ENCODE peak calls at places on chromosome 5, in six cellular contexts. X is astrocyte of the cerebellum, N is cardiac fibroblast, D is transverse colon, K is DND-41, F is ovary. Q is an unnamed sample.

GRCh38 chr5:107468286-107468685 is 202.5 kb downstream of the EFNA5 start:
- DNase-seq in X (no peak), N (no peak), F (no peak), K (no peak), D (no peak), Q (no peak)

GRCh38 chr5:60340965-60341471 is 358.9 kb downstream of the DEPDC1B start:
- DNase-seq in D (no peak), F (no peak), X (peak), K (no peak), N (no peak), Q (peak)

GRCh38 chr5:89951876-89952275 is 457.7 kb downstream of the CETN3 start:
- DNase-seq in D (no peak), F (no peak), N (no peak), X (no peak), K (no peak), Q (no peak)

GRCh38 chr5:112142769-112143270 is 276.3 kb downstream of the EPB41L4A start:
- DNase-seq in X (no peak), D (no peak), N (peak), F (no peak), K (no peak), Q (peak)

GRCh38 chr5:173592050-173592669 is 24.3 kb downstream of the BOD1 start:
- DNase-seq in F (no peak), K (peak), X (no peak), N (no peak), D (no peak), Q (no peak)

GRCh38 chr5:65539827-65540226 is 23.1 kb downstream of the CENPK start:
- DNase-seq in X (no peak), D (no peak), F (no peak), K (no peak), N (no peak), Q (no peak)

GRCh38 chr5:74686962-74687751 is 2.1 kb downstream of the HEXB start:
- DNase-seq in K (no peak), N (no peak), X (no peak), F (no peak), D (no peak), Q (no peak)

GRCh38 chr5:13865317-13865716 is 79.2 kb downstream of the DNAH5 start:
- DNase-seq in F (no peak), K (no peak), N (no peak), D (no peak), X (no peak), Q (peak)

GRCh38 chr5:132251220-132251725 is 6.2 kb upstream of the PDLIM4 start:
- DNase-seq in K (no peak), N (no peak), F (no peak), D (peak), X (no peak), Q (no peak)

GRCh38 chr5:6831678-6832077 is 118.4 kb downstream of the TENT4A start:
- DNase-seq in X (no peak), F (no peak), D (no peak), N (no peak), K (no peak), Q (no peak)
- TF ChIP-seq CTCF in X (no peak), F (no peak), D (no peak), N (no peak), K (no peak), Q (no peak)

GRCh38 chr5:38846379-38846967 is 661 bp downstream of the OSMR start:
- DNase-seq in F (peak), K (no peak), N (no peak), X (no peak), D (no peak), Q (no peak)

GRCh38 chr5:38843665-38844064 is 2.1 kb upstream of the OSMR start:
- DNase-seq in F (no peak), D (no peak), N (no peak), X (no peak), K (no peak), Q (no peak)

GRCh38 chr5:38847549-38848341 is 1.9 kb downstream of the OSMR start:
- DNase-seq in D (no peak), X (no peak), K (no peak), F (no peak), N (peak), Q (no peak)

GRCh38 chr5:38848637-38849036 is 2.8 kb downstream of the OSMR start:
- DNase-seq in K (no peak), X (no peak), D (no peak), N (no peak), F (no peak), Q (no peak)

DNA sequence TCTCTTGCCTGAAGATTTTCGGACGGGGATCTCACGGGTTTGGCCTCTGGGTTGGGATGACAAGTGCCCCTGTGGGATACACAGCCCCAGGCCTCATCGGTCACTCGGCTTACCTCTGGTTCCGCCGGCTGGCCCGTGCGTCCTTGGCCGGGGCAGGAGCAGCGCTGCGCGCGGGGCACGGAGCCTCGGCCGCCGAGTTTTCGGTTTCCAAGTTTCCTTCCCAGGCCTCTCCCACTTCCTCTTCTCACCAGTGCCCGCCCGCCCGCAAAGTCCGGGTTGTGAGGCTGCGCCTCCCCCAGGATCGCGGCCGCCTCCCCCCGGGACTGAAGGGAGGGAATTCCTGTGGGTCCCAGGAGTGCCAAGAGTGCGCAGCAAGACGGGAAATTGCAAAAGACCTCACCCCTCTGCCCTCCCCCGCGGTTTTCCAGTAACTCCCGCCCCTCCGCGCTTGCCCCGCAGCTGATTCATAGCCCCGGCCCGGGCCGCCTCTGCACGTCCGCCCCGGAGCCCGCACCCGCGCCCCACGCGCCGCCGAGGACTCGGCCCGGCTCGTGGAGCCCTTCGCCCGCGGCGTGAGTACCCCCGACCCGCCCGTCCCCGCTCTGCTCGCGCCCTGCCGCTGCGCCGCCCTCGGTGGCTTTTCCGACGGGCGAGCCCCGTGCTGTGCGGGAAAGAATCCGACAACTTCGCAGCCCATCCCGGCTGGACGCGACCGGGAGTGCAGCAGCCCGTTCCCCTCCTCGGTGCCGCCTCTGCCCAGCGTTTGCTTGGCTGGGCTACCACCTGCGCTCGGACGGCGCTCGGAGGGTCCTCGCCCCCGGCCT is at the start of gene OSMR:
- DNase-seq in D (peak), K (no peak), X (peak), F (peak), N (peak), Q (peak)
- H3K4me3 ChIP-seq in D (peak), K (no peak), X (peak), F (peak), N (peak), Q (peak)

DNA sequence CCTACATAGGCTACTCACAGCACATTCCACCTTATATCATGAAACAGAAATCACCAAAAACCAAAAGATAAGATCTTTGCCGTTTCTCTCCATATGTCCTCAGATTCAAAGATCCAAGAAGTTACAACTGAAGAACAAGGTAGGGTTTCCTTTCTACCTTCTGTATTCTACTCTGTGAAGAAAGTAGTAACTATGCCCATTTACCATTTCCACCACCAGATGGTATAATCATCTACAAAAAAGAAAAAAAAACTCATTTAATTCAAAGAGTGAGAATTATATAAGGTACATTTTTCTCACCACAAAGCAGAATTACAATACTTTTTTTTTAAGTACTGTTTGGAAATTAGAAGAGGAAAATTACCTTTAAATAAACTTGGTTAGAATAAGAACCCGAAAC is 172.6 kb upstream of the PTGER4 start:
- DNase-seq in F (no peak), D (no peak), K (no peak), X (no peak), N (peak), Q (no peak)
- TF ChIP-seq CTCF in F (no peak), D (no peak), K (peak), X (no peak), N (peak), Q (no peak)

DNA sequence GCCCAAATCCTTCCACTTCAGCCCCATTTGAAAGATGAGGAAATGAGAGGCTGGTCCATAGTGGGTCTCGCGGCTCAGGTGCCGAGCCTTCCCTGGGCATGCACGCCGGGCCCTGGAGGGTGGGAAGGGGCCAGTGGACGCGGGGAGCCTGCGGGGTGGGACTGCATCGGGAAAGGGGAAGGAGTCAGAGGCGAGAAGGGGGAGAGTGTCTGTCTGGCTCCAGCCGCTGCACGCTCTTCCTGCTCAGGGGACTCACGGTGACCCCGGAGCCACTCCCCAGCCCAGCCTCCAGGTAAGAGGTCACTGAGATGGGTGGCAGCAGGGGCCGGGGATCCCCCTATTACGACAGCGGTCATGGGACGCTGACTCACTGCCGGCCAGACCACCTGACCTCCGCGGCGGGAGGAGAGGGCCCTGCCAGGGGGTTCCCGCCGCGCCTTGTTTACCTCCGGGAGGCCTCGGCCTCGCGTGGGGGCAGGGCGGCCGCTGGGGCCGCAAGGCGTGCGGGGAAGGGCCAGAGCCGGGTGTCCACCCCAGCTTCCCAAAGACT is 1.9 kb upstream of the SQSTM1 start:
- DNase-seq in N (peak), X (peak), D (peak), K (no peak), F (peak), Q (peak)
- H3K4me3 ChIP-seq in N (peak), X (peak), D (peak), K (no peak), F (peak), Q (peak)

DNA sequence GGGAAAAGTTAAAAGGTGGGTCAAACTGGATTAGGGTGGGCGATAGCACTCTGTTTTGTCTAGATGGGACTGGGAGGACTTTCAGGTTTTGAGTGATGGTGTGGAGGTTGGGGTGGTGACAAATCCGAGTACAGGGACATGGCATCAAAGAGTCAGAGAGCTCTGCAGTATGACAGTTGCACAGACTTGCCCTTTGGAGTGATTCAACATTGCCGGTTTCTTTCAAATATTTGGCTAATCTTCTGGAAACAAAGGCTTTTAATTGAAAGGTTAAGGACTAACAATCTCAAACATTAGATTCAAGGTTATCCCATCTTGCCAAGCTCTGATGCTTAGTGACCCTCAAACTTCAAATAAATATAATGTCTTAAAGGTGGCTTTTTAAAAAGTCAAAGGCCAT is 11.8 kb downstream of the DAB2 start:
- DNase-seq in X (no peak), N (no peak), D (no peak), F (no peak), K (no peak), Q (no peak)
- TF ChIP-seq CTCF in X (no peak), N (no peak), D (no peak), F (no peak), K (no peak), Q (no peak)

DNA sequence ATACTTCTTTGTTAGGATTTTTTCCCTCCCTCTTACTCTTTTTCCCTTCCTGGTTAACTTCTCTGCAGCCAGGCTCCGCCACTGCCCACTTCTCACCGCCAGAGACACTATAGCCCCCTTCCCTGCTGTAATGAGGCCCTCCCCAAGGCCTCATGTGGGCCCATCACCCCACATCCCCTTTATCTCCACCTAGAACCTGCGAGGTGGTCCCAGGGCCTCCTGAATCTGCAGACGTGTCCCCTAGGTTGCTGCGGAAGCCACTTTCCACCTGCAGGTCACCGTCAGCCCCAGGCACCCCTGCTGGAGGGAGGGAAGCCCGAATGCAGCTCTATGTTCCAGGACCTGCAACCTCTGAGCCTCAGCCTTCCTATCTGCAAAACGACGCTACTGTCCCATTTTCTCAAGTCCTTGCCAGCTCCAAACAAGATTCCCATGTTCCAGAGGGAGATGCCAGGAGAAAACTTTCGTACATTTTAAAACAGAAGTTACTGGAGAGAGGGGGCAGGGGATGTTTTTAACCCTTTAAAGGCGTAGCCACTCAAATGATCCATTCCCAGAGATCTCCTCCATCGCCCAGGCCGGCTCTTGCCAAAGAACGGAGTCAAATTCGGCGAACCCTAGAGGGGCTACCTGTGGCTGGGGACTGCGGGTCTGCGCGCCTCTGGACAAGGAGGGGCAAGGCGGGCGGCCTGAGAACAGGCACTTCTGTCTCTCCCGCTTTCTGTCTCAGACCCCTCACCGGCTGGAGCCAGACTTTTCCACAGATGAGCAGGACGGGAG is 929 bp downstream of the SH3PXD2B start:
- DNase-seq in D (peak), X (peak), N (peak), F (peak), K (no peak), Q (no peak)
- H3K4me3 ChIP-seq in D (peak), X (peak), N (peak), F (peak), K (peak), Q (peak)

GRCh38 chr5:93092349-93093105 is 488.5 kb downstream of the NR2F1-AS1 start:
- DNase-seq in K (no peak), N (peak), X (peak), D (no peak), F (no peak), Q (peak)
- TF ChIP-seq CTCF in K (no peak), N (peak), X (peak), D (no peak), F (no peak), Q (peak)

GRCh38 chr5:54612711-54613110 is 95.2 kb downstream of the SNX18 start:
- DNase-seq in K (no peak), F (no peak), X (no peak), D (no peak), N (no peak), Q (no peak)

GRCh38 chr5:54615381-54615780 is 97.8 kb downstream of the SNX18 start:
- DNase-seq in X (no peak), D (no peak), K (no peak), F (no peak), N (no peak), Q (no peak)

GRCh38 chr5:54611290-54611951 is 93.9 kb downstream of the SNX18 start:
- DNase-seq in X (no peak), F (no peak), D (no peak), K (no peak), N (no peak), Q (no peak)

GRCh38 chr5:54608423-54609085 is 91.0 kb downstream of the SNX18 start:
- DNase-seq in D (no peak), F (no peak), N (no peak), X (no peak), K (no peak), Q (no peak)

GRCh38 chr5:54610197-54610898 is 92.8 kb downstream of the SNX18 start:
- DNase-seq in F (no peak), N (peak), K (peak), D (peak), X (no peak), Q (no peak)
- H3K4me3 ChIP-seq in F (no peak), N (no peak), K (no peak), D (no peak), X (no peak), Q (no peak)

GRCh38 chr5:147935032-147935431 is 28.7 kb upstream of the C5orf46 start:
- DNase-seq in N (peak), X (peak), D (no peak), K (no peak), F (no peak), Q (peak)
- TF ChIP-seq CTCF in N (peak), X (peak), D (peak), K (peak), F (no peak), Q (peak)